ENCODE peak calls at places on chromosome 5, in seven cellular contexts. A is astrocyte of the hippocampus; H is NK-92 treated with Interleukin-12 subunit alpha and Interleukin-12 subunit beta, amount 100 ng/mL, for 24 hours; P is Calu3; D is stimulated activated CD8-positive, alpha-beta memory T cell treated with anti-CD3 and anti-CD28 coated beads, Interleukin-4, amount 100 ng/mL, for 4 hours; Q is naive B cell; X is heart left ventricle. M is an unnamed sample.
A peak's percentile ranks its signal among the peaks of the same experiment; 100 is the strongest.

GRCh38 chr5:55160493-55161209 is 680 bp downstream of the GPX8 start:
- DNase-seq in D (no peak), P (peak; percentile 56), A (peak; percentile 94), H (no peak), X (peak; percentile 63), Q (no peak), M (no peak)

GRCh38 chr5:132961887-132962286 is 1.5 kb downstream of the AFF4 start:
- DNase-seq in X (no peak), H (no peak), Q (no peak), A (peak; percentile 69), D (no peak), P (no peak), M (no peak)

GRCh38 chr5:179819296-179820126 is 1.2 kb upstream of the SQSTM1 start:
- DNase-seq in X (peak; percentile 82), P (peak; percentile 90), A (peak; percentile 83), Q (peak; percentile 61), H (peak; percentile 49), D (no peak), M (no peak)

GRCh38 chr5:116650964-116651363 is 76.3 kb upstream of the SEMA6A start:
- DNase-seq in Q (no peak), D (no peak), X (no peak), A (no peak), H (no peak), P (no peak), M (no peak)

GRCh38 chr5:179812135-179812825 is 5.6 kb upstream of the MGAT4B start:
- DNase-seq in X (no peak), H (no peak), D (no peak), A (no peak), Q (no peak), P (no peak), M (no peak)

GRCh38 chr5:155260798-155261197 is 247.2 kb downstream of the KIF4B start:
- DNase-seq in A (peak; percentile 2), X (no peak), Q (no peak), H (no peak), D (no peak), P (peak; percentile 2), M (peak; percentile 18)

GRCh38 chr5:165119175-165119574 is 1613.8 kb downstream of the MAT2B start:
- DNase-seq in D (no peak), H (no peak), A (no peak), X (no peak), Q (no peak), P (no peak), M (no peak)

GRCh38 chr5:11234501-11234911 is 473.5 kb upstream of the DAP start:
- DNase-seq in A (no peak), H (no peak), D (no peak), X (peak; percentile 51), Q (no peak), P (no peak), M (no peak)

GRCh38 chr5:101716941-101717340 is 579.1 kb downstream of the SLCO4C1 start:
- DNase-seq in H (no peak), P (no peak), X (no peak), A (no peak), D (no peak), Q (no peak), M (no peak)

GRCh38 chr5:141913560-141913959 is 10.1 kb upstream of the DELE1 start:
- DNase-seq in H (no peak), A (no peak), P (no peak), D (no peak), X (no peak), Q (no peak), M (no peak)

GRCh38 chr5:72556351-72557146 is 49.3 kb upstream of the ZNF366 start:
- DNase-seq in P (peak; percentile 55), A (peak; percentile 68), Q (peak; percentile 14), X (peak; percentile 72), D (no peak), H (no peak), M (no peak)

GRCh38 chr5:142095651-142096330 is 12.8 kb upstream of the NDFIP1 start:
- DNase-seq in X (peak; percentile 38), D (peak; percentile 71), P (peak; percentile 28), Q (no peak), A (no peak), H (no peak), M (peak; percentile 67)

GRCh38 chr5:148393390-148393741 is 9.6 kb downstream of the FBXO38 start:
- DNase-seq in A (peak; percentile 12), X (no peak), Q (no peak), D (no peak), P (no peak), H (no peak), M (no peak)

GRCh38 chr5:107937198-107937597 is 266.5 kb upstream of the EFNA5 start:
- DNase-seq in P (no peak), A (peak; percentile 58), Q (no peak), D (no peak), X (no peak), H (no peak), M (no peak)

GRCh38 chr5:147539053-147539452 is 29.2 kb upstream of the DPYSL3 start:
- DNase-seq in P (no peak), A (peak; percentile 67), D (no peak), X (no peak), Q (no peak), H (no peak), M (no peak)

GRCh38 chr5:135135530-135136201 is 101.6 kb upstream of the PITX1 start:
- DNase-seq in P (peak; percentile 77), Q (no peak), X (peak; percentile 58), A (peak; percentile 46), D (no peak), H (no peak), M (no peak)

GRCh38 chr5:156356238-156356637 is 29.3 kb downstream of the SGCD start:
- DNase-seq in A (no peak), X (no peak), Q (no peak), D (no peak), H (no peak), P (no peak), M (no peak)

GRCh38 chr5:39608024-39608423 is 183.2 kb upstream of the DAB2 start:
- DNase-seq in A (no peak), P (no peak), H (no peak), X (no peak), D (no peak), Q (no peak), M (no peak)

GRCh38 chr5:139847091-139847490 is 51.5 kb downstream of the PSD2 start:
- DNase-seq in H (no peak), X (no peak), D (no peak), A (no peak), Q (no peak), P (no peak), M (no peak)

GRCh38 chr5:144088211-144088965 is 82.1 kb downstream of the YIPF5 start:
- DNase-seq in Q (no peak), H (no peak), X (no peak), A (no peak), P (no peak), D (no peak), M (no peak)

GRCh38 chr5:144598451-144599068 is 427.9 kb downstream of the KCTD16 start:
- DNase-seq in P (peak; percentile 16), Q (no peak), X (peak; percentile 49), H (no peak), A (peak; percentile 34), D (no peak), M (no peak)

GRCh38 chr5:126846344-126846743 is 69.4 kb downstream of the LMNB1 start:
- DNase-seq in P (no peak), A (no peak), H (no peak), D (no peak), Q (no peak), X (no peak), M (no peak)

GRCh38 chr5:37710965-37711364 is 128.9 kb downstream of the GDNF start:
- DNase-seq in D (no peak), A (peak; percentile 32), H (no peak), X (no peak), Q (no peak), P (no peak), M (no peak)

GRCh38 chr5:138762110-138762509 is 8.9 kb downstream of the CTNNA1 start:
- DNase-seq in A (no peak), X (no peak), H (no peak), Q (no peak), P (no peak), D (no peak), M (no peak)

GRCh38 chr5:107607656-107608368 is 62.9 kb downstream of the EFNA5 start:
- DNase-seq in X (no peak), D (no peak), P (no peak), H (no peak), Q (no peak), A (no peak), M (no peak)

M was measured in DND-41.